ENCODE peak calls at places on chromosomes 6 and 20, in four cellular contexts. One of them, this sample, is unnamed.

GRCh38 chr6:30060634-30060981 is 457 bp upstream of the POLR1H start:
- DNase-seq in epithelial cell of prostate: no peak
- DNase-seq in Panc1: no peak
- DNase-seq in mammary epithelial cell: peak
- DNase-seq in this sample: no peak

GRCh38 chr20:46512943-46513844 is at the start of gene ZNF334:
- DNase-seq in Panc1: no peak
- DNase-seq in epithelial cell of prostate: no peak
- DNase-seq in mammary epithelial cell: peak
- DNase-seq in this sample: peak

GRCh38 chr6:87244380-87244779 is 78.0 kb upstream of the SMIM8 start:
- DNase-seq in mammary epithelial cell: no peak
- DNase-seq in epithelial cell of prostate: no peak
- DNase-seq in Panc1: no peak
- DNase-seq in this sample: no peak

GRCh38 chr6:129637340-129638054 is 72.5 kb downstream of the ARHGAP18 start:
- DNase-seq in Panc1: no peak
- DNase-seq in mammary epithelial cell: no peak
- DNase-seq in epithelial cell of prostate: no peak
- DNase-seq in this sample: no peak

GRCh38 chr20:36197271-36197670 is 39.0 kb upstream of the AAR2 start:
- DNase-seq in Panc1: no peak
- DNase-seq in epithelial cell of prostate: peak
- DNase-seq in mammary epithelial cell: peak
- DNase-seq in this sample: no peak

GRCh38 chr6:117504478-117505144 is 22.1 kb downstream of the DCBLD1 start:
- DNase-seq in mammary epithelial cell: no peak
- DNase-seq in epithelial cell of prostate: no peak
- DNase-seq in Panc1: no peak
- DNase-seq in this sample: no peak

GRCh38 chr20:62409935-62410741 is 3.1 kb upstream of the CABLES2 start:
- DNase-seq in Panc1: no peak
- DNase-seq in mammary epithelial cell: no peak
- DNase-seq in epithelial cell of prostate: no peak
- DNase-seq in this sample: peak

GRCh38 chr6:124993327-124993726 is 31.1 kb downstream of the RNF217 start:
- DNase-seq in Panc1: no peak
- DNase-seq in mammary epithelial cell: no peak
- DNase-seq in epithelial cell of prostate: no peak
- DNase-seq in this sample: no peak

GRCh38 chr20:13543783-13544182 is 94.9 kb downstream of the TASP1 start:
- DNase-seq in Panc1: no peak
- DNase-seq in mammary epithelial cell: no peak
- DNase-seq in epithelial cell of prostate: no peak
- DNase-seq in this sample: no peak

GRCh38 chr20:13397300-13397724 is 176.2 kb downstream of the ISM1 start:
- DNase-seq in mammary epithelial cell: no peak
- DNase-seq in Panc1: no peak
- DNase-seq in epithelial cell of prostate: no peak
- DNase-seq in this sample: no peak

GRCh38 chr6:158634695-158635426 is 9.7 kb downstream of the DYNLT1 start:
- DNase-seq in mammary epithelial cell: no peak
- DNase-seq in Panc1: no peak
- DNase-seq in epithelial cell of prostate: no peak
- DNase-seq in this sample: no peak

GRCh38 chr20:18922898-18923297 is 109.3 kb downstream of the SCP2D1 start:
- DNase-seq in epithelial cell of prostate: no peak
- DNase-seq in mammary epithelial cell: no peak
- DNase-seq in Panc1: no peak
- DNase-seq in this sample: no peak

DNA sequence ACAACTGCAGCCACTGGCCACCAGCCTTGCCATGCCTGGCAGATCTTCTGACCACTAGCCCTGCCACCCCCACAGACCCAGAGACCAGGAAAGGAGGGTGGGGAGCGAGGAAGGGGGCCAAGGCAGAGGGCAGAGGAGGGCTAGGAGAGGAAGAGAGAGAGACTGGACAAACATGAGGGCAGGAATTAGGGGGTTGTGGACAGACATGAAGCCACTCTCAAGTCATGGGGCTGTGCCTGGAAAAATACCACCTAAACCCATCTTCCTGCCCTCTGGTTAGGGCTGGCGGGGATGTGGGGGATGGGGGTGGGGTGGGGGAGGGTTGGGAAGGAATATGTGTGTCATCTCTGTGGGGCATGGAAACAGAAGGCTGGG is 1.4 kb upstream of the SLC29A1 start:
- DNase-seq in epithelial cell of prostate: no peak
- DNase-seq in Panc1: no peak
- DNase-seq in mammary epithelial cell: no peak
- DNase-seq in this sample: no peak
- H3K27ac ChIP-seq in epithelial cell of prostate: peak
- H3K27ac ChIP-seq in Panc1: peak
- H3K27ac ChIP-seq in mammary epithelial cell: no peak
- H3K27ac ChIP-seq in this sample: peak

DNA sequence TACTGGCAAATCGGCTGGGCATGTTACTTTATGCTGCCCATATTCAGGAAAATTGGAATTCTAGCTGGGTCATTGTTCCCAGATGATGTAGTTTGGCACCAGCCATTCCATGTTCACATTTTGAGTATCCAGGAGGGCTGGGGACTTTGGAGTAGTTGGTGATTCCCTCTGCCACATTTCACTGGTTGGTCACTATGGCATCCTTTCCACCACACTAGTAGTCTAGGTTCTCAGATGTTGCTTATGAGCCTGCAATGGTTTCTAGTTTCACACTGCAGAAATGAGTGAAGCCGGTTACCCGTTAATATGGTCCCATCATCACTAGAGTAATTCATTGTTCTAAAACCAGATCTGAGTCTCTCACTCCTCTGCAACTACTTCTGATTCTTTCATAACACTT is 4.6 kb downstream of the PTPN1 start:
- DNase-seq in Panc1: no peak
- DNase-seq in epithelial cell of prostate: no peak
- DNase-seq in mammary epithelial cell: no peak
- DNase-seq in this sample: no peak
- H3K27ac ChIP-seq in Panc1: no peak
- H3K27ac ChIP-seq in epithelial cell of prostate: peak
- H3K27ac ChIP-seq in mammary epithelial cell: peak
- H3K27ac ChIP-seq in this sample: peak

DNA sequence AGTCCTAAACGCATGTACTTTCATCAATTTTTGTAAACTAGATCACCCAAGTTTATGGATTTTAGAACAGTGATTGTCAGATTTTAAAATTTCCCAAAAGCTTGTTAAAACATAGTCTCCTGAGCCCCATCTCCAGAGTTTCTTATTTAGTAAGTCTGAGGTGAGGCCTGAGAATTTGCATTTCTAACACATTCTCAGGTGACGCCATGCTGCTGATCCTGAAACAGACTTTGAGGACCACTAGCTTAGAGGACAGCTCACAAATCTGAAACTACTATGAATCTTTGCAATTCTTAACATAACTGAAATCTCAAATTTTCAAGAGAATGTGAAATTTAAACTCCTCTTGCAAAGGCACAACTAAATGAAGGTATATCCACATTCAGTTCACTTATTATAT is 37.8 kb upstream of the MLIP start:
- DNase-seq in epithelial cell of prostate: no peak
- DNase-seq in mammary epithelial cell: no peak
- DNase-seq in Panc1: no peak
- DNase-seq in this sample: no peak
- H3K27ac ChIP-seq in epithelial cell of prostate: no peak
- H3K27ac ChIP-seq in mammary epithelial cell: no peak
- H3K27ac ChIP-seq in Panc1: no peak
- H3K27ac ChIP-seq in this sample: no peak

DNA sequence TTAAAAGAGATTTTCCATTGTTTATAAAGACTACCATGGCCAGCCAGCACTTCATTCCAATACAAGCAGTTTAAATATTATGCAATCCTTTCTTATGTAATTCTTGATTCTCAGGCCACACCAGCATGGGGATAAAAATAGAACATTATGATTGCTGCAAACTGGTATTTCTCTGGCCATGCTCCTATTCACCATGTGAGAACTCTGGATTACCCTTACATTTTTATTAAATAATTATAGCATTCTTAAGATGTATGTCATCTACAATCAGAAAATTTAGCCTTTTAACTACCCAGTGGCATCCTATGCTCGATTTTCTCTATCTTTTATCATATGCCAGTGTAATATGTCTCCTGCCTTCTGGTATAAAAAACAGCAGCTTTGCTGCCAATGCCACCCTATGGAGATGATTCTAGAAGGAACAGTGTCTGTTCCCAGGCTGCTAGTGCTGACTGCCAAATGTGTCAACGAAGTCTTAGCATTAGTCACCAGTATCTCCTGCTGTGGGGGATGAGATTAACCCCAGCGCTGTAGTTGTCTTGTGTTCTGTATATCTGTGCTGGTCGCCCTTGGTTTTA is 501.4 kb downstream of the BCKDHB start:
- DNase-seq in epithelial cell of prostate: peak
- DNase-seq in Panc1: no peak
- DNase-seq in mammary epithelial cell: peak
- DNase-seq in this sample: peak
- H3K27ac ChIP-seq in epithelial cell of prostate: peak
- H3K27ac ChIP-seq in Panc1: no peak
- H3K27ac ChIP-seq in mammary epithelial cell: peak
- H3K27ac ChIP-seq in this sample: no peak

GRCh38 chr6:13696226-13696625 is 15.4 kb downstream of the RANBP9 start:
- DNase-seq in mammary epithelial cell: peak
- DNase-seq in epithelial cell of prostate: no peak
- DNase-seq in Panc1: no peak
- DNase-seq in this sample: no peak

GRCh38 chr6:13695217-13695616 is 16.4 kb downstream of the RANBP9 start:
- DNase-seq in Panc1: no peak
- DNase-seq in mammary epithelial cell: no peak
- DNase-seq in epithelial cell of prostate: no peak
- DNase-seq in this sample: no peak

GRCh38 chr6:13698715-13699114 is 12.9 kb downstream of the RANBP9 start:
- DNase-seq in Panc1: no peak
- DNase-seq in epithelial cell of prostate: no peak
- DNase-seq in mammary epithelial cell: no peak
- DNase-seq in this sample: no peak

GRCh38 chr6:13697857-13698256 is 13.8 kb downstream of the RANBP9 start:
- DNase-seq in Panc1: no peak
- DNase-seq in mammary epithelial cell: no peak
- DNase-seq in epithelial cell of prostate: no peak
- DNase-seq in this sample: no peak

DNA sequence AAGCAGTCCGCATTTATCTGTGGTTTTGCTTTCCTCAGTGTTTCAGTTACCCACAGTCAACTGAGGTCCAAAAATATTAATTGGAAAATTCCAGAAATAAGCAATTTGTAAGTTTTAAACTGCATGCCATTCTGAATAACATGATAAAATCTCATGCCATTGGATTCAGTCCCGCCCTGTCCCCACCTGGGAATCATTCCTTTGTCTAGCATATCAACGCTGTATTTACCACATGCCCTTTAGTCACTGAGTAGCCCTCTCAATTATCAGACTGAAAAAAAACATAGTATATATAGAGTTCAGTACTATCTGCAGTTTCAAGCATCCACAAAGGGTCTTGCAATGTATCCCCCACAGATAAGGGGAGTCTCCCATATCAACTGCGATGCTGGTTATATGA is 17.1 kb downstream of the RANBP9 start:
- DNase-seq in Panc1: no peak
- DNase-seq in epithelial cell of prostate: no peak
- DNase-seq in mammary epithelial cell: no peak
- DNase-seq in this sample: no peak
- H3K27ac ChIP-seq in Panc1: no peak
- H3K27ac ChIP-seq in epithelial cell of prostate: no peak
- H3K27ac ChIP-seq in mammary epithelial cell: no peak
- H3K27ac ChIP-seq in this sample: no peak

GRCh38 chr6:7881765-7882500 is 28.7 kb downstream of the TXNDC5 start:
- DNase-seq in Panc1: no peak
- DNase-seq in epithelial cell of prostate: no peak
- DNase-seq in mammary epithelial cell: peak
- DNase-seq in this sample: peak
- H3K27ac ChIP-seq in Panc1: no peak
- H3K27ac ChIP-seq in epithelial cell of prostate: no peak
- H3K27ac ChIP-seq in mammary epithelial cell: no peak
- H3K27ac ChIP-seq in this sample: no peak

DNA sequence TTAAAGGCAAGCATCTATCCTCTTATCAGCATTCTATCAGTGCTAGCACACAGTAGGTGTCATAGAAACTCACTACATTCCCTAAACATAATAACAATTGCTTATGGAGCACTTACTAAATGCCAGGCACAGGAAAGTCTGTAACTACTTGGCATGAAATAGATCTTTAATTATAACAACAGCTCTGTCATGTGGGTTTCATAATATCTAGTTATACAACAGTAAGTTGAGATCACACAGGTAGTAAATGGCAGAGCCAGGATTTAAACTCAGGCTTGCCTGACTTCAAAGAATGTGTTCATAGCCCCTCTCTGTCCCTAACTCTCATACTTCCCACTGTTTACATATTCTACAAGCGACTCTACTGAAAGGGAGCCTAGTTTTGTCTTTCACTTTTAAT is 66.0 kb upstream of the ENPP5 start:
- DNase-seq in mammary epithelial cell: no peak
- DNase-seq in epithelial cell of prostate: no peak
- DNase-seq in Panc1: no peak
- DNase-seq in this sample: no peak
- H3K27ac ChIP-seq in mammary epithelial cell: no peak
- H3K27ac ChIP-seq in epithelial cell of prostate: no peak
- H3K27ac ChIP-seq in Panc1: no peak
- H3K27ac ChIP-seq in this sample: no peak